ENCODE peak calls at places on chromosome 15, in four cellular contexts. One of them, this sample, is unnamed.

GRCh38 chr15:101560722-101561583 is 71.4 kb upstream of the PCSK6 start:
- DNase-seq in SK-N-SH: no peak
- DNase-seq in HepG2: no peak
- DNase-seq in GM12878: no peak
- DNase-seq in this sample: no peak

GRCh38 chr15:64893481-64894394 is 18.0 kb upstream of the ANKDD1A start:
- DNase-seq in SK-N-SH: no peak
- DNase-seq in HepG2: peak
- DNase-seq in GM12878: peak
- DNase-seq in this sample: peak

GRCh38 chr15:70262591-70263274 is 165.0 kb upstream of the TLE3 start:
- DNase-seq in SK-N-SH: peak
- DNase-seq in HepG2: no peak
- DNase-seq in GM12878: no peak
- DNase-seq in this sample: no peak

GRCh38 chr15:42732095-42732827 is 4.7 kb downstream of the CDAN1 start:
- DNase-seq in SK-N-SH: no peak
- DNase-seq in HepG2: no peak
- DNase-seq in GM12878: no peak
- DNase-seq in this sample: no peak

GRCh38 chr15:74315626-74316025 is 51.8 kb downstream of the CYP11A1 start:
- DNase-seq in SK-N-SH: no peak
- DNase-seq in HepG2: no peak
- DNase-seq in GM12878: peak
- DNase-seq in this sample: peak

GRCh38 chr15:67968564-67969440 is 85.3 kb upstream of the PIAS1 start:
- DNase-seq in SK-N-SH: no peak
- DNase-seq in HepG2: no peak
- DNase-seq in GM12878: no peak
- DNase-seq in this sample: no peak

GRCh38 chr15:37101634-37102314 is 1.4 kb upstream of the MEIS2 start:
- DNase-seq in SK-N-SH: peak
- DNase-seq in HepG2: peak
- DNase-seq in GM12878: no peak
- DNase-seq in this sample: peak

GRCh38 chr15:35329521-35329921 is 216.4 kb downstream of the DPH6 start:
- DNase-seq in SK-N-SH: no peak
- DNase-seq in HepG2: no peak
- DNase-seq in GM12878: no peak
- DNase-seq in this sample: no peak

GRCh38 chr15:66740802-66741201 is 38.8 kb downstream of the SMAD6 start:
- DNase-seq in SK-N-SH: no peak
- DNase-seq in HepG2: no peak
- DNase-seq in GM12878: no peak
- DNase-seq in this sample: no peak

GRCh38 chr15:25770618-25771369 is 92.3 kb downstream of the ATP10A start:
- DNase-seq in SK-N-SH: no peak
- DNase-seq in HepG2: no peak
- DNase-seq in GM12878: no peak
- DNase-seq in this sample: no peak

GRCh38 chr15:73320619-73321180 is 48.1 kb downstream of the HCN4 start:
- DNase-seq in SK-N-SH: no peak
- DNase-seq in HepG2: no peak
- DNase-seq in GM12878: no peak
- DNase-seq in this sample: no peak

GRCh38 chr15:74191798-74192197 is 10.8 kb downstream of the STRA6 start:
- DNase-seq in SK-N-SH: no peak
- DNase-seq in HepG2: no peak
- DNase-seq in GM12878: no peak
- DNase-seq in this sample: no peak

GRCh38 chr15:31487811-31488436 is 161.3 kb downstream of the KLF13 start:
- DNase-seq in SK-N-SH: no peak
- DNase-seq in HepG2: no peak
- DNase-seq in GM12878: peak
- DNase-seq in this sample: no peak

GRCh38 chr15:80986487-80986886 is 3.1 kb downstream of the MESD start:
- DNase-seq in SK-N-SH: no peak
- DNase-seq in HepG2: no peak
- DNase-seq in GM12878: no peak
- DNase-seq in this sample: no peak

GRCh38 chr15:25734680-25735355 is 128.3 kb downstream of the ATP10A start:
- DNase-seq in SK-N-SH: peak
- DNase-seq in HepG2: no peak
- DNase-seq in GM12878: no peak
- DNase-seq in this sample: no peak

GRCh38 chr15:69417581-69417980 is 3.4 kb downstream of the KIF23 start:
- DNase-seq in SK-N-SH: no peak
- DNase-seq in HepG2: no peak
- DNase-seq in GM12878: no peak
- DNase-seq in this sample: no peak

GRCh38 chr15:89101302-89102191 is 13.3 kb downstream of the ABHD2 start:
- DNase-seq in SK-N-SH: no peak
- DNase-seq in HepG2: peak
- DNase-seq in GM12878: no peak
- DNase-seq in this sample: no peak

GRCh38 chr15:89836255-89837133 is 21.8 kb upstream of the ANPEP start:
- DNase-seq in SK-N-SH: no peak
- DNase-seq in HepG2: no peak
- DNase-seq in GM12878: no peak
- DNase-seq in this sample: no peak

GRCh38 chr15:74060251-74060650 is 22.1 kb downstream of the GOLGA6A start:
- DNase-seq in SK-N-SH: no peak
- DNase-seq in HepG2: no peak
- DNase-seq in GM12878: no peak
- DNase-seq in this sample: no peak

GRCh38 chr15:40891810-40892448 is 2.3 kb upstream of the VPS18 start:
- DNase-seq in SK-N-SH: peak
- DNase-seq in HepG2: peak
- DNase-seq in GM12878: no peak
- DNase-seq in this sample: peak

GRCh38 chr15:40098489-40099261 is 10.0 kb downstream of the BMF start:
- DNase-seq in SK-N-SH: peak
- DNase-seq in HepG2: peak
- DNase-seq in GM12878: peak
- DNase-seq in this sample: peak

GRCh38 chr15:67685008-67685599 is 140.2 kb upstream of the SKOR1 start:
- DNase-seq in SK-N-SH: peak
- DNase-seq in HepG2: peak
- DNase-seq in GM12878: no peak
- DNase-seq in this sample: peak

GRCh38 chr15:22979069-22979698 is 984 bp downstream of the CYFIP1 start:
- DNase-seq in SK-N-SH: peak
- DNase-seq in HepG2: peak
- DNase-seq in GM12878: no peak
- DNase-seq in this sample: peak

GRCh38 chr15:72285402-72285801 is 13.0 kb upstream of the PARP6 start:
- DNase-seq in SK-N-SH: peak
- DNase-seq in HepG2: no peak
- DNase-seq in GM12878: no peak
- DNase-seq in this sample: no peak

GRCh38 chr15:72285927-72286516 is 13.7 kb upstream of the PARP6 start:
- DNase-seq in SK-N-SH: peak
- DNase-seq in HepG2: peak
- DNase-seq in GM12878: no peak
- DNase-seq in this sample: peak

GRCh38 chr15:72281713-72282112 is 9.4 kb upstream of the PARP6 start:
- DNase-seq in SK-N-SH: no peak
- DNase-seq in HepG2: peak
- DNase-seq in GM12878: peak
- DNase-seq in this sample: no peak

GRCh38 chr15:72288291-72288690 is 15.9 kb upstream of the PARP6 start:
- DNase-seq in SK-N-SH: no peak
- DNase-seq in HepG2: no peak
- DNase-seq in GM12878: no peak
- DNase-seq in this sample: no peak

GRCh38 chr15:72284781-72285180 is 12.4 kb upstream of the PARP6 start:
- DNase-seq in SK-N-SH: no peak
- DNase-seq in HepG2: no peak
- DNase-seq in GM12878: no peak
- DNase-seq in this sample: no peak
- TF ChIP-seq NFIC in SK-N-SH: no peak
- TF ChIP-seq NFIC in HepG2: no peak
- TF ChIP-seq NFIC in GM12878: no peak
- TF ChIP-seq NFIC in this sample: no peak

GRCh38 chr15:44317423-44317822 is 28.9 kb downstream of the GOLM2 start:
- DNase-seq in SK-N-SH: no peak
- DNase-seq in HepG2: no peak
- DNase-seq in GM12878: no peak
- DNase-seq in this sample: no peak

GRCh38 chr15:44315164-44315563 is 26.6 kb downstream of the GOLM2 start:
- DNase-seq in SK-N-SH: no peak
- DNase-seq in HepG2: no peak
- DNase-seq in GM12878: no peak
- DNase-seq in this sample: no peak

GRCh38 chr15:44315773-44316465 is 27.4 kb downstream of the GOLM2 start:
- DNase-seq in SK-N-SH: no peak
- DNase-seq in HepG2: no peak
- DNase-seq in GM12878: no peak
- DNase-seq in this sample: no peak

GRCh38 chr15:44312108-44312507 is 23.6 kb downstream of the GOLM2 start:
- DNase-seq in SK-N-SH: no peak
- DNase-seq in HepG2: no peak
- DNase-seq in GM12878: no peak
- DNase-seq in this sample: no peak

DNA sequence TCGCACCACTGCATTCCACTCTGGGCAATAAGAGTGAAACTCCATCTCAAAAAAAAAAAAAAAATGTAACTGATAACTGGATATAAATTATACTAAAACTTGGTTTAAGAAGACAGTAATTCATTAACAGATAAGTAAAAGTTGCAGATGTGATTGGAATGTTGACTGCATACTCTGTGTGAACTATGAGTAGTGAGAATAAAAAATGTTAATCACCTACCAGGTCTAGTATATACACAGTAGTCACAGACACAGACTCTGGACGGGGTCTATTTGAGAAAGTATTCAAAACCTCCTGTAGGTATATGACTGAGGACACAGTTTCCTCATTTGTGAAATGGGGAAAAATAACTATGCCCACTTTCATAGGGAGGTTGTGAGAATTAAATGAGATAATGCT is 26.0 kb downstream of the GOLM2 start:
- DNase-seq in SK-N-SH: no peak
- DNase-seq in HepG2: no peak
- DNase-seq in GM12878: no peak
- DNase-seq in this sample: no peak
- H3K27ac ChIP-seq in SK-N-SH: no peak
- H3K27ac ChIP-seq in HepG2: no peak
- H3K27ac ChIP-seq in GM12878: no peak
- H3K27ac ChIP-seq in this sample: no peak

DNA sequence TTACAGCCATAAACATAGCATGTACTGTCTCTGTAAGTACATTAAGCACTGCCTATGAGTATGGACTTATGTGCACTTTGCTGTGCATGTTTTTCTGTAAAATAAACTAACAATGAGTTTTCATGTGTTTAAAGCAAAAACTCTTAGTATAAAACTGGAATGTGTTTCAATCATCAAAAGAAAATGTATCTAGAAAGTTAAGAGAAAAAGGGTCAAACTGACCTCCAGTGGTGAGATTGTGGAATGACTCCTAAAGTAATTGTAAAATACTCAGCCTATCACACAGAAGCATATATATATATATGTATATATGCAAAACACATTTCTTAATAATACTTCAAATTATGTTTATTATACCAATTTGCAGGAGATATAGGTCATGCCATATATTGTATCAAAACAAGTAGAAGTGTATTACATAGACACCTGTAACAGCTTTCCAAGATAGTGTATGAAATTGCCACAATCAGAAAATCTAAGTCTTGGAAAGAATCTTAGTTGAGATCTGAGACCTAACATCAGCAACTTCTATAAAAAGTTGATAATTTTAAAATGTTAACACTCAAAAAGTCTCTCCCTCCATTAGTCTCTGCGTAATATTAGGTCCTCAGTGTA is 199.6 kb downstream of the FMN1 start:
- DNase-seq in SK-N-SH: peak
- DNase-seq in HepG2: peak
- DNase-seq in GM12878: no peak
- DNase-seq in this sample: peak
- TF ChIP-seq NFIC in SK-N-SH: no peak
- TF ChIP-seq NFIC in HepG2: no peak
- TF ChIP-seq NFIC in GM12878: no peak
- TF ChIP-seq NFIC in this sample: no peak

DNA sequence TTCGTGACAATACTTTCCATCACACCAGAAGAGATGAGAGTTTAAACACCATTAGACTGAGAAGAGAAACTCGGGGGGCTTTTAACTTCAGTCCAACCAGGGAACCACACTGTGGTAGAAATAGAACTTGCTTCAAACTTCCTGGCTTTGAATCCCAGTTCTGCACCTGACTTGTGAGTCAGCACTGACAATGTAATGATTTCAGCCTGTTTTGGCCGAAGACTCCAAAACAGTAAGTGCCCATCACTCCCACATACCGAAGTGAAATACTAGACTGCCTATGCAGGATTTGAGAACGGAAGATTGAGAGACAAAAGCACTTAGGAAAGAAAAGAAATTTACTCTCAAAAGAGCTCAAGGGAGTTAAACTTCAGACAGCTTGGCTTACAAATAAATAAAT is 27.0 kb downstream of the C2CD4B start:
- DNase-seq in SK-N-SH: no peak
- DNase-seq in HepG2: no peak
- DNase-seq in GM12878: no peak
- DNase-seq in this sample: no peak
- H3K27ac ChIP-seq in SK-N-SH: no peak
- H3K27ac ChIP-seq in HepG2: no peak
- H3K27ac ChIP-seq in GM12878: no peak
- H3K27ac ChIP-seq in this sample: no peak

GRCh38 chr15:58064119-58065010 is 1.1 kb downstream of the ALDH1A2 start:
- DNase-seq in SK-N-SH: no peak
- DNase-seq in HepG2: no peak
- DNase-seq in GM12878: no peak
- DNase-seq in this sample: no peak

GRCh38 chr15:58065011-58065444 is 483 bp downstream of the ALDH1A2 start:
- DNase-seq in SK-N-SH: no peak
- DNase-seq in HepG2: no peak
- DNase-seq in GM12878: no peak
- DNase-seq in this sample: peak

GRCh38 chr15:58062175-58062574 is 3.3 kb downstream of the ALDH1A2 start:
- DNase-seq in SK-N-SH: no peak
- DNase-seq in HepG2: no peak
- DNase-seq in GM12878: no peak
- DNase-seq in this sample: no peak

GRCh38 chr15:58062983-58063382 is 2.5 kb downstream of the ALDH1A2 start:
- DNase-seq in SK-N-SH: no peak
- DNase-seq in HepG2: no peak
- DNase-seq in GM12878: no peak
- DNase-seq in this sample: no peak

DNA sequence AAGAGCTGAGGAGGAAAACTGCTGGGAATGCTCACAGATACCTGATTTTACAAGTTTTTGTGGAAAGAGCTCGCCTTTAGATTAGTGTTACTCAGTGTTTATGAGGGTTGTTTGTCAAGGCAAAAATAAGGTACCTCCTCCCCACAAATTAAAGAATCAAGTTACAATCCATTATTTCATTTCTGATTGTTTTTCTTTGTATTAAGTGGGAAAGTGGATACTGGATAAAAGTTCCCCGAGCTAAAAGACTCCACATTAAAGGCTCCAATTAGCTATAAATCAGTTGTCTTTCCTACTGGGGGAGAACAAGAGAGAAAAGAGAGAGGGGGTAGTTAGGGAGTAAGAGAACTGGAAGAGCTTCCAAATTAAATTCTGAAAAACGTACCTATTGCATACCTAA is 1.9 kb downstream of the ALDH1A2 start:
- DNase-seq in SK-N-SH: no peak
- DNase-seq in HepG2: no peak
- DNase-seq in GM12878: no peak
- DNase-seq in this sample: no peak
- TF ChIP-seq NFIC in SK-N-SH: no peak
- TF ChIP-seq NFIC in HepG2: no peak
- TF ChIP-seq NFIC in GM12878: no peak
- TF ChIP-seq NFIC in this sample: no peak